ENCODE peak calls at places on chromosomes 16 and 17, in six cellular contexts. E is CD8-positive, alpha-beta T cell; G is upper lobe of left lung; W is heart right ventricle; B is breast epithelium; D is heart left ventricle. Z is an unnamed sample. For H3K4me1 and H3K27me3, the result is how much of the 10 kb centered on the place peaks cover.

GRCh38 chr17:82858376-82859126 is 18.7 kb upstream of the ZNF750 start:
- DNase-seq in G (peak), W (no peak), E (no peak), B (peak), D (no peak), Z (no peak)

GRCh38 chr16:85112364-85112763 is at the start of gene CIBAR2:
- DNase-seq in G (peak), B (no peak), E (no peak), D (no peak), W (no peak), Z (no peak)

GRCh38 chr17:76427457-76428231 is 25.3 kb downstream of the UBE2O start:
- DNase-seq in D (no peak), W (no peak), G (no peak), B (no peak), E (no peak), Z (no peak)

GRCh38 chr16:77383606-77384187 is 51.1 kb downstream of the ADAMTS18 start:
- DNase-seq in D (no peak), G (no peak), B (no peak), W (no peak), E (no peak), Z (no peak)

GRCh38 chr17:8140413-8141029 is 11.7 kb downstream of the PER1 start:
- DNase-seq in G (no peak), D (no peak), W (no peak), E (no peak), B (peak), Z (no peak)

GRCh38 chr17:72176902-72177660 is 56.3 kb downstream of the SOX9 start:
- DNase-seq in W (no peak), D (no peak), E (no peak), B (no peak), G (no peak), Z (no peak)

GRCh38 chr17:55341432-55341831 is 76.7 kb downstream of the HLF start:
- DNase-seq in D (no peak), E (no peak), B (no peak), G (no peak), W (no peak), Z (no peak)

GRCh38 chr17:58047751-58048150 is 35.5 kb upstream of the DYNLL2 start:
- DNase-seq in D (no peak), W (no peak), G (no peak), E (no peak), B (no peak), Z (no peak)

GRCh38 chr16:85514601-85515318 is 98.4 kb upstream of the GSE1 start:
- DNase-seq in E (no peak), D (no peak), G (no peak), W (peak), B (peak), Z (no peak)

GRCh38 chr17:39800540-39800939 is 62.8 kb downstream of the GRB7 start:
- DNase-seq in D (no peak), B (no peak), E (peak), G (no peak), W (no peak), Z (no peak)

GRCh38 chr16:49409121-49409520 is 35.5 kb downstream of the C16orf78 start:
- DNase-seq in E (no peak), W (no peak), B (no peak), G (no peak), D (no peak), Z (no peak)

GRCh38 chr17:62880120-62880519 is 72.0 kb upstream of the MARCHF10 start:
- DNase-seq in B (no peak), W (no peak), D (no peak), G (no peak), E (no peak), Z (no peak)

GRCh38 chr16:73956592-73957495 is 339.8 kb upstream of the PSMD7 start:
- DNase-seq in E (no peak), D (no peak), B (peak), W (peak), G (no peak), Z (no peak)

GRCh38 chr16:69935278-69935711 is 15.8 kb upstream of the CLEC18A start:
- DNase-seq in G (peak), E (no peak), D (no peak), B (no peak), W (no peak), Z (no peak)

GRCh38 chr16:69711115-69711740 is 15.1 kb downstream of the NQO1 start:
- DNase-seq in W (no peak), D (no peak), E (no peak), G (no peak), B (peak), Z (no peak)

GRCh38 chr17:78789149-78789662 is 7.1 kb upstream of the CYTH1 start:
- DNase-seq in B (no peak), D (no peak), W (no peak), G (no peak), E (no peak), Z (no peak)

GRCh38 chr16:85306071-85306792 is 194.0 kb upstream of the CIBAR2 start:
- DNase-seq in W (peak), G (peak), B (peak), E (peak), D (peak), Z (peak)

GRCh38 chr17:17377071-17377487 is 73.9 kb downstream of the NT5M start:
- DNase-seq in G (no peak), E (no peak), W (no peak), B (peak), D (peak), Z (no peak)

GRCh38 chr16:87690911-87691685 is 74.7 kb downstream of the KLHDC4 start:
- DNase-seq in D (no peak), W (no peak), E (no peak), G (peak), B (no peak), Z (no peak)

GRCh38 chr16:72677662-72678447 is 370.1 kb downstream of the ZFHX3 start:
- DNase-seq in D (no peak), W (no peak), B (no peak), G (no peak), E (no peak), Z (no peak)

GRCh38 chr16:7182510-7183109 is 150.0 kb upstream of the RBFOX1 start:
- DNase-seq in G (no peak), D (no peak), W (no peak), E (no peak), B (no peak), Z (no peak)

GRCh38 chr17:79806863-79807720 is 10.2 kb upstream of the CBX8 start:
- DNase-seq in E (no peak), G (no peak), D (no peak), B (no peak), W (no peak), Z (no peak)

GRCh38 chr17:77579131-77579530 is 379.4 kb upstream of the TNRC6C start:
- DNase-seq in W (no peak), E (no peak), D (no peak), B (no peak), G (no peak), Z (no peak)

GRCh38 chr17:57551321-57552079 is 193.6 kb downstream of the CCDC182 start:
- DNase-seq in B (no peak), G (no peak), E (no peak), W (no peak), D (no peak), Z (peak)

GRCh38 chr16:89534147-89534788 is 26.1 kb downstream of the SPG7 start:
- DNase-seq in G (no peak), W (peak), D (no peak), E (peak), B (no peak), Z (peak)

GRCh38 chr17:56994009-56994792 is 16.3 kb downstream of the SCPEP1 start:
- DNase-seq in B (no peak), G (no peak), D (no peak), E (no peak), W (no peak), Z (no peak)

GRCh38 chr17:75649687-75650086 is 16.5 kb downstream of the SMIM5 start:
- DNase-seq in D (no peak), B (no peak), W (no peak), G (no peak), E (no peak), Z (no peak)

GRCh38 chr17:10116676-10117075 is 81.7 kb downstream of the GAS7 start:
- DNase-seq in W (no peak), G (no peak), E (no peak), B (no peak), D (no peak), Z (no peak)

GRCh38 chr16:68658258-68658973 is 13.3 kb downstream of the CDH3 start:
- DNase-seq in D (no peak), W (no peak), E (no peak), G (no peak), B (peak), Z (no peak)

GRCh38 chr16:81069063-81069462 is 8.0 kb downstream of the C16orf46 start:
- DNase-seq in G (no peak), D (no peak), W (no peak), B (no peak), E (no peak), Z (no peak)
- H3K4me1 ChIP-seq in G (under half), D (under half), W (under half), B (under half), E (under half), Z (under half)

GRCh38 chr17:18379246-18380146 is 1.9 kb downstream of the EVPLL start:
- DNase-seq in W (no peak), B (no peak), G (no peak), D (no peak), E (no peak), Z (no peak)

GRCh38 chr17:18380471-18381157 is 3.0 kb downstream of the EVPLL start:
- DNase-seq in B (no peak), W (no peak), D (no peak), G (no peak), E (no peak), Z (no peak)

GRCh38 chr17:18374216-18374615 is 3.4 kb upstream of the EVPLL start:
- DNase-seq in G (no peak), W (no peak), B (no peak), D (no peak), E (no peak), Z (no peak)

GRCh38 chr17:18378205-18378505 is 577 bp downstream of the EVPLL start:
- DNase-seq in W (no peak), E (no peak), G (no peak), B (no peak), D (no peak), Z (no peak)

DNA sequence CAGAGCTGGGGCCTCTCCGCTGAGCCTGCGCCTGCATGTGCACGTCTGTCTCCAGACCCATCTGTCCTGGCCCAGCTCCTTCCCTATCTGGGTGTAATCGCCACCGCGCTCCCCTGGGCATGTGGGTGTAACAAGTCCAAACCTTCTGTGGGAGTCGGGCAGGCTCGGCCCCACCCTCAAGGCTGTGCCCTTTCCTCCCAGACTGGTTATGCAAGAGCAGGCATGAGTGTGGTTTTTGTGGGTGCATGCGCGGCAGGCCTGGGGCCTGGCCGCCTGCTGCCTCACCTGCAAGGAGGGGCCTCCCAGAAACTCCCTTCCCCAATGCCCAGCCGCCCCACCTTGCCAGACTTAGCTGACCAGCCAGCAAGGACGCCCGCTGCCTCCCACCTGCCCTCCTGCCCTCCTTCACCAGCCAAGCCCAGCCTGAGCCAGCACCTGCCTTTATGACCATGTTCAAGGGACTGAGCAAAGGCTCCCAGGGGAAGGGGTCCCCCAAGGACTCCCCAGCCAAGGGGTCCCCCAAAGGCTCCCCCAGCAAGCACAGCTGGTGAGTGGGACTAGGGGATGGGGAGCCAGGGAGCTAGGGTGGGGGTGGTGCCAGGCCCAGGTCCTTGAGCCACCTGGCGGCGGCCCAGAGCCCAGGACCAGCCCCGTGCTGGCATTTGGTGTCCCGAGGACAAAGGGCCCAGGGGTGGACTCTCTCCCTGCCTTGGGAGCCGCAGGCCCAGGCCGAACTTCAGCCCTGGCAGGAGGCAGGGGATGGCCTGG is at the start of gene EVPLL:
- DNase-seq in G (peak), W (no peak), D (peak), E (no peak), B (peak), Z (no peak)
- TF ChIP-seq CTCF in G (no peak), W (no peak), D (no peak), E (no peak), B (no peak), Z (no peak)

GRCh38 chr16:47876494-47876893 is 279.3 kb downstream of the ABCC12 start:
- DNase-seq in W (no peak), E (no peak), G (no peak), D (no peak), B (no peak), Z (no peak)

GRCh38 chr16:47866431-47866830 is 289.4 kb downstream of the ABCC12 start:
- DNase-seq in E (no peak), B (no peak), G (no peak), W (no peak), D (no peak), Z (no peak)

GRCh38 chr16:47873434-47873833 is 282.4 kb downstream of the ABCC12 start:
- DNase-seq in E (no peak), B (no peak), D (no peak), W (no peak), G (no peak), Z (no peak)

GRCh38 chr16:47877166-47877565 is 278.6 kb downstream of the ABCC12 start:
- DNase-seq in G (no peak), E (no peak), D (no peak), B (no peak), W (no peak), Z (no peak)

DNA sequence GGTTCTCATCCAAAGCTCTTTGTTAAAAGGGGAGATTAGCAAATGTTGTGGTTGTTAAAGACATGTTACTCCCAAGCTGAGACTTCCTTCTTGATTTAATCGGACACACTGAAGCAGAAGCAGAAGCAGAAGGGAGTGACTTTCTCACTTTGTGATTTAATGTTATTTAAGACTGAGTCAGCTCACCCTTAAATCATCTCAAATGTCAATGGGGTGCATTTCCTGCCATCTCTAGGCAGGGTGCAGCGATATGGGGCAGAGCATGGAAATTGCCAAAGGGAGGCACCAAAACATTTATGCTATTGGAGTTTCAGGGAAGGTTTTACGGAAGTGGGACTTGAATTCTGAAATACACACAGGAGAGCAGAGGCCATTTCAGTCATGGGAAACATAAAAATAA is 283.6 kb downstream of the ABCC12 start:
- DNase-seq in D (no peak), B (no peak), G (no peak), W (no peak), E (no peak), Z (no peak)
- H3K27me3 ChIP-seq in D (under half), B (under half), G (under half), W (under half), E (under half), Z (under half)

DNA sequence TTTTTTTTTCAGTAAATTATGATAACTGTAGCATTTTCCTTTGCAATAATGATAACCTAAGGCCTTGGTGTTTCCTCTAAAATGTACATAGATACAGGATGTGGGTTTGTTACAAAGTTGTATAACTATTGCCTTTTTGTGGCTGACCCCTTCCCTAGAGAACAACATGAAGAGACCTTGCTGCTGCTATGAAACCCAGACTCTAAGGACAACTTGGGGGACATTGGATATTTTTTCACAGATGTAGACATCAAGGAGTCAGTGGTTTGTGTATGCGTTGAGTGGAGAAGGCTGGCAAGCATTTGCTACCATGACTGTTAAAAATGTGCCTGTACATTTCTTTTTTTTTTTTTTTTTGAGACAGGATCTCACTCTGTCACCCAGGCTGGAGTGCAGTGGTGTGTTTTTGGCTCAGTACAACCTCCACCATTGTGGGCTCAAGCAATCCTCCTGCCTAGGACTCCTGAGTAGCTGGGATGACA is 12.3 kb downstream of the HMOX2 start:
- DNase-seq in E (no peak), B (no peak), D (no peak), G (no peak), W (no peak), Z (no peak)
- H3K4me1 ChIP-seq in E (half or more), B (under half), D (half or more), G (under half), W (under half), Z (under half)